ENCODE peak calls at places on chromosomes 6 and 20, in seven cellular contexts. N is K562, Z is mesendoderm, G is heart left ventricle, V is body of pancreas, X is colonic mucosa, U is mammary epithelial cell. O is an unnamed sample. For H3K27me3 and H3K4me1, the result is how much of the 10 kb centered on the place peaks cover.

GRCh38 chr6:83883240-83883639 is 23.8 kb downstream of the CYB5R4 start:
- DNase-seq in N (no peak), Z (no peak), G (no peak), V (no peak), X (no peak), U (no peak), O (no peak)

GRCh38 chr6:38272222-38272621 is 367.5 kb downstream of the BTBD9 start:
- DNase-seq in N (no peak), Z (no peak), G (no peak), V (no peak), X (no peak), U (no peak), O (no peak)

GRCh38 chr6:20335872-20336271 is 65.8 kb upstream of the E2F3 start:
- DNase-seq in N (no peak), Z (no peak), G (no peak), V (no peak), X (no peak), U (no peak), O (no peak)

GRCh38 chr6:111171577-111172400 is 84.5 kb downstream of the SLC16A10 start:
- DNase-seq in N (no peak), Z (no peak), G (no peak), V (no peak), X (no peak), U (peak), O (no peak)

GRCh38 chr6:37288247-37288646 is 30.3 kb upstream of the TMEM217 start:
- DNase-seq in N (no peak), Z (no peak), G (no peak), V (no peak), X (no peak), U (no peak), O (no peak)

GRCh38 chr6:79158856-79159516 is 75.5 kb downstream of the HMGN3 start:
- DNase-seq in N (no peak), Z (peak), G (no peak), V (no peak), X (no peak), U (no peak), O (no peak)

GRCh38 chr6:44256291-44257006 is 879 bp downstream of the SLC35B2 start:
- DNase-seq in N (no peak), Z (peak), G (no peak), V (no peak), X (peak), U (peak), O (no peak)

GRCh38 chr6:161476711-161477110 is 202.8 kb upstream of the AGPAT4 start:
- DNase-seq in N (no peak), Z (no peak), G (peak), V (peak), X (no peak), U (peak), O (no peak)

GRCh38 chr20:20635006-20635405 is 77.4 kb downstream of the RALGAPA2 start:
- DNase-seq in N (no peak), Z (no peak), G (no peak), V (no peak), X (no peak), U (no peak), O (no peak)

GRCh38 chr20:45028424-45029136 is 62.3 kb downstream of the STK4 start:
- DNase-seq in N (no peak), Z (no peak), G (no peak), V (no peak), X (no peak), U (no peak), O (no peak)

GRCh38 chr6:36682328-36683144 is 4.0 kb downstream of the CDKN1A start:
- DNase-seq in N (no peak), Z (peak), G (peak), V (peak), X (peak), U (peak), O (no peak)

GRCh38 chr6:89596056-89596455 is 42.5 kb downstream of the LYRM2 start:
- DNase-seq in N (no peak), Z (no peak), G (no peak), V (no peak), X (no peak), U (no peak), O (no peak)

GRCh38 chr6:112214749-112215269 is 39.6 kb downstream of the LAMA4 start:
- DNase-seq in N (no peak), Z (peak), G (no peak), V (no peak), X (no peak), U (no peak), O (no peak)

GRCh38 chr6:143773503-143773902 is 69.6 kb upstream of the LTV1 start:
- DNase-seq in N (no peak), Z (no peak), G (no peak), V (no peak), X (no peak), U (no peak), O (no peak)

GRCh38 chr6:23823421-23823820 is 302.6 kb upstream of the NRSN1 start:
- DNase-seq in N (no peak), Z (peak), G (no peak), V (no peak), X (no peak), U (no peak), O (no peak)

GRCh38 chr20:20393770-20394169 is 25.9 kb downstream of the INSM1 start:
- DNase-seq in N (no peak), Z (no peak), G (no peak), V (no peak), X (no peak), U (no peak), O (no peak)

GRCh38 chr6:82836022-82836575 is 229.5 kb downstream of the UBE3D start:
- DNase-seq in N (no peak), Z (peak), G (no peak), V (no peak), X (no peak), U (no peak), O (no peak)

GRCh38 chr6:38656896-38657295 is 17.2 kb upstream of the BTBD9 start:
- DNase-seq in N (no peak), Z (no peak), G (no peak), V (no peak), X (no peak), U (no peak), O (no peak)

GRCh38 chr20:52076164-52076563 is 115.4 kb downstream of the ZFP64 start:
- DNase-seq in N (no peak), Z (no peak), G (no peak), V (no peak), X (no peak), U (no peak), O (no peak)

GRCh38 chr20:45433316-45433715 is 17.4 kb downstream of the PIGT start:
- DNase-seq in N (no peak), Z (peak), G (peak), V (peak), X (no peak), U (peak), O (no peak)

GRCh38 chr6:150079604-150080003 is 10.7 kb upstream of the ULBP3 start:
- DNase-seq in N (no peak), Z (peak), G (no peak), V (no peak), X (no peak), U (no peak), O (no peak)

GRCh38 chr20:2742431-2742830 is 49.9 kb downstream of the EBF4 start:
- DNase-seq in N (no peak), Z (no peak), G (no peak), V (no peak), X (no peak), U (no peak), O (no peak)

GRCh38 chr6:135647521-135647920 is 150.0 kb upstream of the AHI1 start:
- DNase-seq in N (no peak), Z (no peak), G (no peak), V (no peak), X (no peak), U (no peak), O (no peak)

GRCh38 chr6:76703285-76703684 is 630.8 kb upstream of the IMPG1 start:
- DNase-seq in N (no peak), Z (no peak), G (no peak), V (no peak), X (no peak), U (no peak), O (no peak)

GRCh38 chr20:63937596-63937995 is 18.6 kb downstream of the UCKL1 start:
- DNase-seq in N (no peak), Z (no peak), G (no peak), V (no peak), X (no peak), U (no peak), O (no peak)

GRCh38 chr6:155315516-155315871 is 1.2 kb upstream of the TFB1M start:
- DNase-seq in N (no peak), Z (no peak), G (no peak), V (no peak), X (no peak), U (peak), O (no peak)

GRCh38 chr20:20362774-20363435 is 5.0 kb upstream of the INSM1 start:
- DNase-seq in N (no peak), Z (peak), G (no peak), V (no peak), X (no peak), U (no peak), O (peak)

DNA sequence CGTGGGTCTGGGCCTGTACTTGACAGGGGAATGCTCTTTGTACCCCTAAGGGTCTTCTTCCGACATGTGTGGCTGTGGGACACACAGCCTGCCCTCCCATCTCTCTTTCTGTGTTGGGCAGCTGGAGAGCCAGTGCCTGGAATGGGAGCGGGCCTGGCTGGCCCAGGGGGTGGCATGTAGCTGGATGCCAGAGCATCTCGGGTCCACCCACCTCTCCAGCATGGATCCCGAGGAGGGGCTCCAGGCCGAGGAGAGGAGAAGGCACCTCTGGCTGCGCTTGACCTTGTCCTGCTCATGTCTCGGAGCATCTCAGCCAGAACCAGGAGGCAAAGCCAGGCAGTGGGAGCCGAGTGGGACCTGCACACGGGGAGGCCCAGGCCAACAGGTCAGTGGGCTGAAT is 16.0 kb downstream of the CDH4 start:
- DNase-seq in N (no peak), Z (no peak), G (no peak), V (no peak), X (no peak), U (no peak), O (no peak)
- H3K27me3 ChIP-seq in N (under half), Z (under half), G (under half), V (under half), X (under half), U (under half), O (under half)

GRCh38 chr20:49985157-49985556 is 2.4 kb downstream of the SNAI1 start:
- DNase-seq in N (no peak), Z (no peak), G (no peak), V (no peak), X (no peak), U (no peak), O (no peak)
- H3K4me3 ChIP-seq in N (peak), Z (peak), G (peak), V (no peak), X (no peak), U (no peak), O (peak)

DNA sequence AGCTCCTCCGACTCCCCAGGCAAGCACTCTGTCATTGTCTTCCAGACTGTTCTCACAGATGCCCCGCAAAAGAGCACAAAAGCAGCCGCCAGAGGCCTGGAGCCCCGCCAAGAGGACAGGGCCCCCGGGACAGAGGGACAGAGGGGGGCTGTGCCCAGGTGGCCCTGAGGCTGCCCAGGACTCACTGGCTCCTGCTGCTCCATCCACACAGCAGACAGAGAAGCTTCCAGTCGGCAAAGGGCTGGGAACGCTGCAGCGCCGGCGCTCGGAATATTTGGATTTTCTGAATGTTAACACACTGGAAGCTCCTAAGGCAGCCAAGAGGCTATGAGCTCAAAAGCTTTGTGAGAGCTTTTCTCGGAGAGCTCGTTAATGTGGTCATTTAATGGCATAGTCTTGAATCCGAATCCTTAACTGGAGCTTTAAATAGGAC is 68.0 kb upstream of the QKI start:
- DNase-seq in N (no peak), Z (no peak), G (no peak), V (no peak), X (no peak), U (no peak), O (peak)
- H3K4me1 ChIP-seq in N (under half), Z (under half), G (under half), V (under half), X (under half), U (under half), O (under half)

GRCh38 chr6:165817771-165818170 is 154.7 kb upstream of the PDE10A start:
- DNase-seq in N (no peak), Z (no peak), G (no peak), V (no peak), X (no peak), U (no peak), O (no peak)
- H3K27me3 ChIP-seq in N (under half), Z (under half), G (under half), V (under half), X (under half), U (under half), O (under half)

GRCh38 chr20:23636182-23636907 is 1.4 kb downstream of the CST3 start:
- DNase-seq in N (no peak), Z (no peak), G (no peak), V (no peak), X (no peak), U (no peak), O (no peak)
- H3K4me3 ChIP-seq in N (peak), Z (no peak), G (peak), V (peak), X (peak), U (peak), O (peak)

DNA sequence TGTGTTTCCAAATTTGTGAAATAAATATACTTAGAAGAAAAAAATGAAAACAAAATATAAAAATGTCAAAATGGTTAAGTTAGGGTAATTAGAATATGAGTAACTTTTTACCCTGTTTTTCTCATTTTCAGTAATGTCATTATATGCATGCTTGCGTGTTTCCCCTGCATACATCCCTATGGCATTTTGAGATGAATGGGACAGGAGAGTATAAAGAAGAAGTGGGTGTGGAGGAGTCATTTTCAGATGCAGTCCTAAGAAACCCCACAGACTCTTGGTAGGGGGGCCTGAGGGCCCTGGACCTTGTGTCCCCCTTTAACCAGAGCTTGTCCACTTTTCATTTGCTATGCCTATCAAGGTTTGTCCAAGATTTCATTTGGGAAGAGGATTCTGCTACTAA is 77.2 kb downstream of the FOXO3 start:
- DNase-seq in N (no peak), Z (no peak), G (no peak), V (no peak), X (no peak), U (no peak), O (no peak)
- H3K4me1 ChIP-seq in N (under half), Z (under half), G (half or more), V (half or more), X (under half), U (under half), O (under half)

GRCh38 chr6:29916741-29917140 is 25.6 kb upstream of the HLA-A start:
- DNase-seq in N (no peak), Z (no peak), G (no peak), V (no peak), X (no peak), U (no peak), O (no peak)
- H3K27me3 ChIP-seq in N (under half), Z (under half), G (under half), V (under half), X (under half), U (under half), O (under half)

GRCh38 chr6:125746019-125746414 is 3.4 kb upstream of the HEY2 start:
- DNase-seq in N (no peak), Z (peak), G (no peak), V (no peak), X (no peak), U (no peak), O (no peak)
- H3K4me3 ChIP-seq in N (no peak), Z (no peak), G (peak), V (no peak), X (no peak), U (no peak), O (no peak)